ENCODE peak calls at places on chromosomes 11 and 22, in four cellular contexts. C, H, I and R are unnamed samples.

GRCh38 chr22:48783821-48784266 is 1043.8 kb downstream of the BRD1 start:
- DNase-seq in C (no peak), H (no peak), I (no peak), R (no peak)

GRCh38 chr11:134124660-134125451 is 56.0 kb downstream of the JAM3 start:
- DNase-seq in C (peak), H (peak), I (peak), R (peak)

GRCh38 chr11:72582206-72583176 is 91.7 kb downstream of the PDE2A start:
- DNase-seq in C (no peak), H (no peak), I (no peak), R (no peak)

GRCh38 chr11:64229090-64229958 is 1.0 kb upstream of the DNAJC4 start:
- DNase-seq in C (no peak), H (no peak), I (no peak), R (no peak)

GRCh38 chr11:27921472-27921871 is 186.5 kb downstream of the KIF18A start:
- DNase-seq in C (peak), H (no peak), I (no peak), R (no peak)

GRCh38 chr22:49182416-49182815 is 645.3 kb downstream of the BRD1 start:
- DNase-seq in C (no peak), H (no peak), I (no peak), R (no peak)

GRCh38 chr11:24635588-24636290 is 138.9 kb downstream of the LUZP2 start:
- DNase-seq in C (peak), H (no peak), I (peak), R (no peak)

GRCh38 chr11:124080319-124081001 is 34.8 kb upstream of the VWA5A start:
- DNase-seq in C (no peak), H (no peak), I (peak), R (no peak)

GRCh38 chr11:25667871-25668270 is 664.1 kb upstream of the ANO3 start:
- DNase-seq in C (no peak), H (no peak), I (no peak), R (no peak)

GRCh38 chr11:80136991-80137390 is 696.2 kb upstream of the TENM4 start:
- DNase-seq in C (no peak), H (no peak), I (no peak), R (no peak)

GRCh38 chr22:26273011-26273675 is 103.9 kb downstream of the SEZ6L start:
- DNase-seq in C (no peak), H (no peak), I (no peak), R (no peak)

GRCh38 chr11:67276821-67277230 is 10.6 kb downstream of the GRK2 start:
- DNase-seq in C (peak), H (peak), I (no peak), R (no peak)

GRCh38 chr11:128868851-128869671 is 2.0 kb upstream of the KCNJ1 start:
- DNase-seq in C (no peak), H (no peak), I (no peak), R (no peak)

GRCh38 chr11:2885017-2885675 is 429 bp downstream of the CDKN1C start:
- DNase-seq in C (peak), H (no peak), I (peak), R (no peak)

GRCh38 chr11:44311339-44312261 is 1.7 kb upstream of the ALX4 start:
- DNase-seq in C (no peak), H (no peak), I (no peak), R (no peak)

GRCh38 chr11:121451982-121452608 is at the start of gene SORL1:
- DNase-seq in C (peak), H (peak), I (peak), R (peak)

GRCh38 chr22:24474221-24474620 is 20.9 kb upstream of the UPB1 start:
- DNase-seq in C (peak), H (no peak), I (peak), R (no peak)

GRCh38 chr11:123526027-123526805 is 96.1 kb downstream of the GRAMD1B start:
- DNase-seq in C (no peak), H (no peak), I (no peak), R (no peak)

GRCh38 chr11:120248551-120249278 is 8.8 kb downstream of the POU2F3 start:
- DNase-seq in C (peak), H (no peak), I (no peak), R (no peak)

GRCh38 chr22:32607086-32607485 is 132.5 kb downstream of the FBXO7 start:
- DNase-seq in C (no peak), H (no peak), I (peak), R (no peak)

GRCh38 chr22:23031795-23032194 is 38.5 kb upstream of the GNAZ start:
- DNase-seq in C (no peak), H (no peak), I (no peak), R (no peak)

GRCh38 chr22:28015056-28015445 is 96.0 kb upstream of the PITPNB start:
- DNase-seq in C (no peak), H (no peak), I (no peak), R (no peak)

GRCh38 chr11:47143322-47143721 is 33.4 kb downstream of the ARFGAP2 start:
- DNase-seq in C (peak), H (no peak), I (peak), R (no peak)

GRCh38 chr22:23509571-23510302 is 70.4 kb downstream of the IGLL1 start:
- DNase-seq in C (peak), H (no peak), I (peak), R (no peak)

GRCh38 chr11:12585861-12586260 is 88.4 kb upstream of the TEAD1 start:
- DNase-seq in C (no peak), H (no peak), I (no peak), R (no peak)

GRCh38 chr22:38751422-38752346 is 4.1 kb downstream of the SUN2 start:
- DNase-seq in C (no peak), H (no peak), I (peak), R (no peak)

GRCh38 chr11:73566422-73566821 is 31.5 kb downstream of the FAM168A start:
- DNase-seq in C (peak), H (no peak), I (no peak), R (no peak)

DNA sequence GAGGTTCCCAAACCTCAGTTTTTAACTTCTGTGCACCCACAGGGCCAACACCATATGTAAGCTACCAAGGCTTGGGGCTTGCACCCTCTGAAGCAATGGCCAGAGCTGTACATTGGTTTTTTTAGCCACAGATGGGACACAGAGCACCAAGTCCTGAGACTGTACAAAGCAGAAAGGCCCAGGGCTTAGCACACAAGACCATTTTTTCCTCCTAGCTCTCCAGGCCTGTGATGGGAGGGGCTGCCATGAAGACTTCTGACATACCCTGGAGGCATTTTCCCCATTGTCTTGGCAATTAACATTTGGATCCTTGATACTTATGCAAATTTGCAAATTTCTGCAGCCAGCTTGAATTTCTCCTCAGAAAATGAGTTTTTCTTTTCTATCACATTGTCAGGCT is 23.4 kb downstream of the CNTF start:
- DNase-seq in C (no peak), H (no peak), I (no peak), R (no peak)
- H2BK120ac ChIP-seq in C (no peak), H (no peak), I (no peak), R (no peak)

GRCh38 chr22:35314161-35314942 is 14.7 kb downstream of the TOM1 start:
- DNase-seq in C (no peak), H (peak), I (no peak), R (no peak)
- H2AK5ac ChIP-seq in C (peak), H (no peak), I (no peak), R (peak)

GRCh38 chr11:78418584-78419211 is 1.1 kb upstream of the GAB2 start:
- DNase-seq in C (peak), H (no peak), I (peak), R (no peak)

GRCh38 chr11:78420796-78421209 is 3.2 kb upstream of the GAB2 start:
- DNase-seq in C (peak), H (no peak), I (peak), R (no peak)

GRCh38 chr11:78417888-78418583 is 416 bp upstream of the GAB2 start:
- DNase-seq in C (peak), H (peak), I (peak), R (peak)

GRCh38 chr11:78419327-78419726 is 1.7 kb upstream of the GAB2 start:
- DNase-seq in C (peak), H (no peak), I (peak), R (no peak)

DNA sequence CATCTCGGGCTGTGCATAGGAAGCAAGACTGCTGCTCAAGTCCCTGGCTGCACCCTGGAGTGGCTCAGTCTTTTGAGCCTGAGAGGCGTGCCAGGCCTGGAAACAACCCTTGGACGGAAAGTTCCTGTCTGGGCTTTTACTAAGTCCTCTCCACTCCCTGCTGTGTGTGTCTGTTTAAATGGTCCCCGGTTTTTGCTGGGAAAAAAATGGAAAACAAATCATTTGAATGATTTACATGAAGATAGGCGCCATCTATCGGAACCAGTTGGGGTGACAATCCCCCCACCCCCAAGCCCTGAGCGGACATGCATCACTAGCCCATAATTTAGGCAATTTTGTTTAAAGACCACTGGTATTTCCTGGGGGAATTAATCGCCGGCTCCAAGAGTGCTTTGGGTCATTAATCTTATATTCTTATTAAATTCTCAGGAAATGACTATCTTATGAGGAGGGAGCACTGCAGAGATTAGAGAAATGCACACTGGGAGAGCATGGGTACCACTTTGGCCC is 2.7 kb upstream of the GAB2 start:
- DNase-seq in C (peak), H (peak), I (peak), R (peak)
- H4K91ac ChIP-seq in C (peak), H (no peak), I (peak), R (no peak)

GRCh38 chr11:118615282-118615979 is 8.0 kb downstream of the PHLDB1 start:
- DNase-seq in C (no peak), H (peak), I (no peak), R (peak)
- H2BK120ac ChIP-seq in C (peak), H (peak), I (peak), R (peak)

DNA sequence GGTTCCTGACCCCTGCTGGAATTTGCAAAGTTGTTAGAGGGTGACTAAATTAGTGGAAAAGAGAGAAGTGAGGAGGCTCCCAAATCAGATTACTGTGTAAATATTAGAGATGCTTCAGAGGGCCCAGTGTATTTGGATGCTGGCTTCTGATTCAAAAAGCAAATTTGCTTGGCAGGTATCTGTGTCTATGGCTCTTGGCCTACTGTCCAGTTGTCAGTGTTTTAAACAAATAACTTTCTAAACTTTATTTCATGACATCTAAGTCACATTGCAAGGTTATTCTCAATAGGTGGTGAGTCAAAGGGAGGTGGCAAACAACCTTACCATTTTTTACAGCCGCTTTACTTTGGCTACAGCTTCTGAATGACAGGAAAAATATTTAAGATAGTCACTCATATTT is 720.1 kb downstream of the KCNA4 start:
- DNase-seq in C (no peak), H (no peak), I (no peak), R (no peak)
- H2AK5ac ChIP-seq in C (peak), H (no peak), I (no peak), R (no peak)